ENCODE peak calls at places on chromosomes 16 and 17, in seven cellular contexts. One of them, this sample, is unnamed.

GRCh38 chr17:20935740-20936139 is 107.1 kb downstream of the USP22 start:
- DNase-seq in H54: no peak
- DNase-seq in SK-N-SH: no peak
- DNase-seq in stimulated activated naive B cell treated with anti-CD40 and anti-IgM and Interleukin-4, amounts not matched to agents 10 μg/mL and 1 μg/mL and 100 μg/mL, for 72 hours: no peak
- DNase-seq in neural crest cell: no peak
- DNase-seq in RPMI8226: no peak
- DNase-seq in cardiac muscle cell: peak
- DNase-seq in this sample: no peak

GRCh38 chr16:27690604-27691003 is 140.7 kb downstream of the KATNIP start:
- DNase-seq in neural crest cell: peak
- DNase-seq in H54: peak
- DNase-seq in cardiac muscle cell: peak
- DNase-seq in SK-N-SH: no peak
- DNase-seq in RPMI8226: peak
- DNase-seq in stimulated activated naive B cell treated with anti-CD40 and anti-IgM and Interleukin-4, amounts not matched to agents 10 μg/mL and 1 μg/mL and 100 μg/mL, for 72 hours: no peak
- DNase-seq in this sample: peak

GRCh38 chr17:82294086-82294773 is 20.7 kb upstream of the CSNK1D start:
- DNase-seq in H54: no peak
- DNase-seq in SK-N-SH: no peak
- DNase-seq in cardiac muscle cell: no peak
- DNase-seq in stimulated activated naive B cell treated with anti-CD40 and anti-IgM and Interleukin-4, amounts not matched to agents 10 μg/mL and 1 μg/mL and 100 μg/mL, for 72 hours: no peak
- DNase-seq in neural crest cell: no peak
- DNase-seq in RPMI8226: no peak
- DNase-seq in this sample: no peak

GRCh38 chr16:72878301-72879269 is 169.3 kb downstream of the ZFHX3 start:
- DNase-seq in SK-N-SH: peak
- DNase-seq in H54: no peak
- DNase-seq in stimulated activated naive B cell treated with anti-CD40 and anti-IgM and Interleukin-4, amounts not matched to agents 10 μg/mL and 1 μg/mL and 100 μg/mL, for 72 hours: no peak
- DNase-seq in neural crest cell: no peak
- DNase-seq in RPMI8226: no peak
- DNase-seq in cardiac muscle cell: peak
- DNase-seq in this sample: peak

GRCh38 chr16:81583893-81584705 is 139.5 kb downstream of the CMIP start:
- DNase-seq in cardiac muscle cell: no peak
- DNase-seq in H54: no peak
- DNase-seq in neural crest cell: no peak
- DNase-seq in RPMI8226: no peak
- DNase-seq in SK-N-SH: no peak
- DNase-seq in stimulated activated naive B cell treated with anti-CD40 and anti-IgM and Interleukin-4, amounts not matched to agents 10 μg/mL and 1 μg/mL and 100 μg/mL, for 72 hours: no peak
- DNase-seq in this sample: no peak

GRCh38 chr17:64212122-64212521 is 50.9 kb downstream of the TEX2 start:
- DNase-seq in H54: no peak
- DNase-seq in SK-N-SH: no peak
- DNase-seq in cardiac muscle cell: no peak
- DNase-seq in stimulated activated naive B cell treated with anti-CD40 and anti-IgM and Interleukin-4, amounts not matched to agents 10 μg/mL and 1 μg/mL and 100 μg/mL, for 72 hours: no peak
- DNase-seq in RPMI8226: no peak
- DNase-seq in neural crest cell: no peak
- DNase-seq in this sample: no peak

GRCh38 chr16:88616320-88616719 is 22.1 kb upstream of the IL17C start:
- DNase-seq in neural crest cell: no peak
- DNase-seq in SK-N-SH: no peak
- DNase-seq in stimulated activated naive B cell treated with anti-CD40 and anti-IgM and Interleukin-4, amounts not matched to agents 10 μg/mL and 1 μg/mL and 100 μg/mL, for 72 hours: no peak
- DNase-seq in RPMI8226: no peak
- DNase-seq in H54: no peak
- DNase-seq in cardiac muscle cell: no peak
- DNase-seq in this sample: no peak

GRCh38 chr16:22370038-22370541 is 4.3 kb downstream of the CDR2 start:
- DNase-seq in RPMI8226: no peak
- DNase-seq in H54: no peak
- DNase-seq in SK-N-SH: no peak
- DNase-seq in stimulated activated naive B cell treated with anti-CD40 and anti-IgM and Interleukin-4, amounts not matched to agents 10 μg/mL and 1 μg/mL and 100 μg/mL, for 72 hours: no peak
- DNase-seq in neural crest cell: no peak
- DNase-seq in cardiac muscle cell: peak
- DNase-seq in this sample: no peak

GRCh38 chr16:83682126-83682857 is 125.5 kb upstream of the HSBP1 start:
- DNase-seq in stimulated activated naive B cell treated with anti-CD40 and anti-IgM and Interleukin-4, amounts not matched to agents 10 μg/mL and 1 μg/mL and 100 μg/mL, for 72 hours: no peak
- DNase-seq in H54: no peak
- DNase-seq in cardiac muscle cell: no peak
- DNase-seq in neural crest cell: no peak
- DNase-seq in SK-N-SH: no peak
- DNase-seq in RPMI8226: no peak
- DNase-seq in this sample: no peak

GRCh38 chr16:72832640-72833039 is 215.3 kb downstream of the ZFHX3 start:
- DNase-seq in cardiac muscle cell: peak
- DNase-seq in SK-N-SH: peak
- DNase-seq in neural crest cell: peak
- DNase-seq in stimulated activated naive B cell treated with anti-CD40 and anti-IgM and Interleukin-4, amounts not matched to agents 10 μg/mL and 1 μg/mL and 100 μg/mL, for 72 hours: peak
- DNase-seq in RPMI8226: peak
- DNase-seq in H54: peak
- DNase-seq in this sample: peak

GRCh38 chr16:88892065-88892464 is 25.6 kb upstream of the PABPN1L start:
- DNase-seq in stimulated activated naive B cell treated with anti-CD40 and anti-IgM and Interleukin-4, amounts not matched to agents 10 μg/mL and 1 μg/mL and 100 μg/mL, for 72 hours: no peak
- DNase-seq in RPMI8226: no peak
- DNase-seq in cardiac muscle cell: no peak
- DNase-seq in neural crest cell: no peak
- DNase-seq in H54: no peak
- DNase-seq in SK-N-SH: no peak
- DNase-seq in this sample: no peak

This sample was measured in HuH-7.5.